ENCODE peak calls at places on chromosome 17, in seven cellular contexts. One of them, this sample, is unnamed.

GRCh38 chr17:5718751-5719150 is 134.4 kb upstream of the NLRP1 start:
- DNase-seq in effector memory CD8-positive, alpha-beta T cell: no peak
- DNase-seq in Kasumi-1: no peak
- DNase-seq in nucleus accumbens: no peak
- DNase-seq in RWPE1: no peak
- DNase-seq in NCI-H1092: no peak
- DNase-seq in NCI-H2081: no peak
- DNase-seq in this sample: no peak

GRCh38 chr17:62791235-62792121 is 16.6 kb downstream of the MARCHF10 start:
- DNase-seq in nucleus accumbens: no peak
- DNase-seq in RWPE1: no peak
- DNase-seq in NCI-H2081: no peak
- DNase-seq in NCI-H1092: no peak
- DNase-seq in effector memory CD8-positive, alpha-beta T cell: no peak
- DNase-seq in Kasumi-1: peak; percentile 49
- DNase-seq in this sample: no peak

GRCh38 chr17:80028030-80028429 is 7.6 kb downstream of the TBC1D16 start:
- DNase-seq in nucleus accumbens: no peak
- DNase-seq in RWPE1: no peak
- DNase-seq in effector memory CD8-positive, alpha-beta T cell: no peak
- DNase-seq in NCI-H2081: peak; percentile 43
- DNase-seq in NCI-H1092: peak; percentile 28
- DNase-seq in Kasumi-1: no peak
- DNase-seq in this sample: no peak

GRCh38 chr17:50139950-50140885 is 10.3 kb upstream of the SAMD14 start:
- DNase-seq in Kasumi-1: peak; percentile 91
- DNase-seq in effector memory CD8-positive, alpha-beta T cell: peak; percentile 80
- DNase-seq in NCI-H1092: no peak
- DNase-seq in NCI-H2081: no peak
- DNase-seq in nucleus accumbens: peak; percentile 70
- DNase-seq in RWPE1: peak; percentile 77
- DNase-seq in this sample: peak; percentile 65

GRCh38 chr17:18319604-18320256 is 4.6 kb downstream of the SMCR8 start:
- DNase-seq in Kasumi-1: peak; percentile 17
- DNase-seq in RWPE1: no peak
- DNase-seq in effector memory CD8-positive, alpha-beta T cell: no peak
- DNase-seq in NCI-H2081: peak; percentile 24
- DNase-seq in nucleus accumbens: no peak
- DNase-seq in NCI-H1092: no peak
- DNase-seq in this sample: peak; percentile 10

GRCh38 chr17:59620518-59621259 is 994 bp downstream of the CLTC start:
- DNase-seq in RWPE1: peak; percentile 54
- DNase-seq in NCI-H2081: peak; percentile 65
- DNase-seq in Kasumi-1: peak; percentile 74
- DNase-seq in NCI-H1092: no peak
- DNase-seq in effector memory CD8-positive, alpha-beta T cell: peak; percentile 36
- DNase-seq in nucleus accumbens: peak; percentile 49
- DNase-seq in this sample: no peak

GRCh38 chr17:6574689-6575595 is 18.6 kb upstream of the PITPNM3 start:
- DNase-seq in effector memory CD8-positive, alpha-beta T cell: no peak
- DNase-seq in NCI-H2081: no peak
- DNase-seq in NCI-H1092: no peak
- DNase-seq in nucleus accumbens: no peak
- DNase-seq in Kasumi-1: peak; percentile 51
- DNase-seq in RWPE1: peak; percentile 44
- DNase-seq in this sample: peak; percentile 69

GRCh38 chr17:59466943-59467801 is 98.2 kb upstream of the DHX40 start:
- DNase-seq in RWPE1: no peak
- DNase-seq in Kasumi-1: no peak
- DNase-seq in effector memory CD8-positive, alpha-beta T cell: no peak
- DNase-seq in NCI-H1092: peak; percentile 12
- DNase-seq in NCI-H2081: peak; percentile 23
- DNase-seq in nucleus accumbens: no peak
- DNase-seq in this sample: no peak

GRCh38 chr17:77343031-77343866 is 202.5 kb downstream of the SEC14L1 start:
- DNase-seq in nucleus accumbens: no peak
- DNase-seq in NCI-H1092: no peak
- DNase-seq in RWPE1: no peak
- DNase-seq in NCI-H2081: no peak
- DNase-seq in Kasumi-1: no peak
- DNase-seq in effector memory CD8-positive, alpha-beta T cell: no peak
- DNase-seq in this sample: no peak

GRCh38 chr17:40515011-40515410 is 13.6 kb upstream of the TNS4 start:
- DNase-seq in NCI-H2081: no peak
- DNase-seq in NCI-H1092: no peak
- DNase-seq in RWPE1: no peak
- DNase-seq in Kasumi-1: no peak
- DNase-seq in effector memory CD8-positive, alpha-beta T cell: no peak
- DNase-seq in nucleus accumbens: no peak
- DNase-seq in this sample: no peak

GRCh38 chr17:36153887-36154576 is 22.4 kb downstream of the TBC1D3B start:
- DNase-seq in NCI-H1092: no peak
- DNase-seq in NCI-H2081: no peak
- DNase-seq in Kasumi-1: no peak
- DNase-seq in effector memory CD8-positive, alpha-beta T cell: no peak
- DNase-seq in nucleus accumbens: no peak
- DNase-seq in RWPE1: no peak
- DNase-seq in this sample: no peak

GRCh38 chr17:77936881-77937280 is 21.6 kb upstream of the TNRC6C start:
- DNase-seq in Kasumi-1: no peak
- DNase-seq in NCI-H1092: no peak
- DNase-seq in effector memory CD8-positive, alpha-beta T cell: no peak
- DNase-seq in RWPE1: no peak
- DNase-seq in NCI-H2081: no peak
- DNase-seq in nucleus accumbens: no peak
- DNase-seq in this sample: no peak

GRCh38 chr17:49266233-49266632 is 35.6 kb upstream of the PHOSPHO1 start:
- DNase-seq in NCI-H2081: no peak
- DNase-seq in RWPE1: no peak
- DNase-seq in Kasumi-1: no peak
- DNase-seq in nucleus accumbens: no peak
- DNase-seq in effector memory CD8-positive, alpha-beta T cell: no peak
- DNase-seq in NCI-H1092: no peak
- DNase-seq in this sample: no peak

GRCh38 chr17:61325382-61326073 is 74.1 kb upstream of the TBX2 start:
- DNase-seq in effector memory CD8-positive, alpha-beta T cell: no peak
- DNase-seq in NCI-H2081: peak; percentile 24
- DNase-seq in Kasumi-1: no peak
- DNase-seq in nucleus accumbens: no peak
- DNase-seq in RWPE1: no peak
- DNase-seq in NCI-H1092: no peak
- DNase-seq in this sample: no peak

GRCh38 chr17:68562736-68563135 is 38.4 kb downstream of the FAM20A start:
- DNase-seq in effector memory CD8-positive, alpha-beta T cell: no peak
- DNase-seq in NCI-H1092: no peak
- DNase-seq in NCI-H2081: no peak
- DNase-seq in nucleus accumbens: no peak
- DNase-seq in Kasumi-1: no peak
- DNase-seq in RWPE1: no peak
- DNase-seq in this sample: no peak

GRCh38 chr17:50355701-50356341 is 9.9 kb downstream of the XYLT2 start:
- DNase-seq in effector memory CD8-positive, alpha-beta T cell: no peak
- DNase-seq in NCI-H2081: no peak
- DNase-seq in RWPE1: no peak
- DNase-seq in Kasumi-1: no peak
- DNase-seq in NCI-H1092: no peak
- DNase-seq in nucleus accumbens: no peak
- DNase-seq in this sample: no peak

GRCh38 chr17:43714338-43715149 is 44.0 kb downstream of the SOST start:
- DNase-seq in effector memory CD8-positive, alpha-beta T cell: no peak
- DNase-seq in Kasumi-1: no peak
- DNase-seq in NCI-H1092: no peak
- DNase-seq in nucleus accumbens: no peak
- DNase-seq in RWPE1: peak; percentile 25
- DNase-seq in NCI-H2081: no peak
- DNase-seq in this sample: no peak

GRCh38 chr17:38796451-38796850 is 2.9 kb downstream of the PIP4K2B start:
- DNase-seq in effector memory CD8-positive, alpha-beta T cell: no peak
- DNase-seq in NCI-H2081: no peak
- DNase-seq in RWPE1: no peak
- DNase-seq in Kasumi-1: no peak
- DNase-seq in NCI-H1092: no peak
- DNase-seq in nucleus accumbens: no peak
- DNase-seq in this sample: no peak

GRCh38 chr17:58414596-58414997 is 2.7 kb downstream of the RNF43 start:
- DNase-seq in NCI-H1092: no peak
- DNase-seq in Kasumi-1: no peak
- DNase-seq in nucleus accumbens: no peak
- DNase-seq in effector memory CD8-positive, alpha-beta T cell: no peak
- DNase-seq in RWPE1: no peak
- DNase-seq in NCI-H2081: peak; percentile 85
- DNase-seq in this sample: no peak

GRCh38 chr17:27430882-27431491 is 25.3 kb upstream of the KSR1 start:
- DNase-seq in nucleus accumbens: peak; percentile 6
- DNase-seq in effector memory CD8-positive, alpha-beta T cell: no peak
- DNase-seq in NCI-H2081: no peak
- DNase-seq in NCI-H1092: no peak
- DNase-seq in Kasumi-1: no peak
- DNase-seq in RWPE1: peak; percentile 48
- DNase-seq in this sample: no peak

GRCh38 chr17:18256351-18256750 is 2.2 kb downstream of the FLII start:
- DNase-seq in NCI-H1092: no peak
- DNase-seq in effector memory CD8-positive, alpha-beta T cell: no peak
- DNase-seq in NCI-H2081: no peak
- DNase-seq in Kasumi-1: no peak
- DNase-seq in RWPE1: no peak
- DNase-seq in nucleus accumbens: no peak
- DNase-seq in this sample: no peak

GRCh38 chr17:73376152-73376551 is 64.4 kb upstream of the CDC42EP4 start:
- DNase-seq in NCI-H1092: no peak
- DNase-seq in Kasumi-1: no peak
- DNase-seq in nucleus accumbens: no peak
- DNase-seq in effector memory CD8-positive, alpha-beta T cell: no peak
- DNase-seq in RWPE1: no peak
- DNase-seq in NCI-H2081: no peak
- DNase-seq in this sample: no peak

GRCh38 chr17:36777118-36777517 is 160.2 kb upstream of the LHX1 start:
- DNase-seq in nucleus accumbens: no peak
- DNase-seq in Kasumi-1: peak; percentile 1
- DNase-seq in NCI-H2081: no peak
- DNase-seq in effector memory CD8-positive, alpha-beta T cell: no peak
- DNase-seq in NCI-H1092: no peak
- DNase-seq in RWPE1: peak; percentile 34
- DNase-seq in this sample: no peak

GRCh38 chr17:39702901-39703893 is 3.3 kb downstream of the ERBB2 start:
- DNase-seq in NCI-H1092: no peak
- DNase-seq in Kasumi-1: no peak
- DNase-seq in nucleus accumbens: no peak
- DNase-seq in NCI-H2081: no peak
- DNase-seq in RWPE1: no peak
- DNase-seq in effector memory CD8-positive, alpha-beta T cell: no peak
- DNase-seq in this sample: no peak

GRCh38 chr17:17367931-17368330 is 64.8 kb downstream of the NT5M start:
- DNase-seq in NCI-H1092: no peak
- DNase-seq in nucleus accumbens: no peak
- DNase-seq in effector memory CD8-positive, alpha-beta T cell: no peak
- DNase-seq in RWPE1: no peak
- DNase-seq in Kasumi-1: no peak
- DNase-seq in NCI-H2081: no peak
- DNase-seq in this sample: no peak

This sample was measured in GDM1.